ENCODE peak calls at places on chromosomes 4 and X, in four cellular contexts. One of them, this sample, is unnamed. For H3K4me1, the result is how much of the 10 kb centered on the place peaks cover.

GRCh38 chrX:94492541-94492940 is 818.5 kb downstream of the FAM133A start:
- DNase-seq in A549: no peak
- DNase-seq in ascending aorta: no peak
- DNase-seq in ovary: no peak
- DNase-seq in this sample: no peak

GRCh38 chr4:171521726-171522125 is 291.5 kb upstream of the GALNTL6 start:
- DNase-seq in ascending aorta: no peak
- DNase-seq in A549: no peak
- DNase-seq in ovary: no peak
- DNase-seq in this sample: no peak

GRCh38 chrX:147340947-147341346 is 526.4 kb upstream of the CXorf51A start:
- DNase-seq in ascending aorta: no peak
- DNase-seq in ovary: no peak
- DNase-seq in A549: no peak
- DNase-seq in this sample: no peak

GRCh38 chrX:94058728-94059382 is 384.8 kb downstream of the FAM133A start:
- DNase-seq in A549: no peak
- DNase-seq in ascending aorta: no peak
- DNase-seq in ovary: no peak
- DNase-seq in this sample: no peak

GRCh38 chrX:139213241-139213709 is 317.3 kb upstream of the F9 start:
- DNase-seq in ascending aorta: no peak
- DNase-seq in ovary: no peak
- DNase-seq in A549: no peak
- DNase-seq in this sample: no peak

GRCh38 chr4:3872834-3873313 is 106.7 kb downstream of the ADRA2C start:
- DNase-seq in A549: no peak
- DNase-seq in ascending aorta: no peak
- DNase-seq in ovary: no peak
- DNase-seq in this sample: no peak

GRCh38 chr4:39698424-39699009 is 581 bp downstream of the UBE2K start:
- DNase-seq in ovary: peak
- DNase-seq in ascending aorta: peak
- DNase-seq in A549: peak
- DNase-seq in this sample: peak

GRCh38 chr4:21948347-21949072 is at the start of gene KCNIP4:
- DNase-seq in ovary: peak
- DNase-seq in ascending aorta: no peak
- DNase-seq in A549: no peak
- DNase-seq in this sample: no peak

GRCh38 chrX:20320461-20321159 is 53.9 kb upstream of the RPS6KA3 start:
- DNase-seq in ascending aorta: no peak
- DNase-seq in ovary: no peak
- DNase-seq in A549: no peak
- DNase-seq in this sample: no peak

GRCh38 chrX:38860106-38861013 is 59.1 kb downstream of the MID1IP1 start:
- DNase-seq in ascending aorta: no peak
- DNase-seq in ovary: no peak
- DNase-seq in A549: no peak
- DNase-seq in this sample: no peak

GRCh38 chrX:101417981-101418841 is 10.2 kb downstream of the HNRNPH2 start:
- DNase-seq in ascending aorta: peak
- DNase-seq in A549: no peak
- DNase-seq in ovary: peak
- DNase-seq in this sample: peak

GRCh38 chr4:67106846-67107467 is 438.3 kb downstream of the CENPC start:
- DNase-seq in A549: no peak
- DNase-seq in ascending aorta: no peak
- DNase-seq in ovary: no peak
- DNase-seq in this sample: no peak

GRCh38 chrX:152895724-152896420 is 2.0 kb upstream of the ZNF185 start:
- DNase-seq in ascending aorta: no peak
- DNase-seq in A549: no peak
- DNase-seq in ovary: no peak
- DNase-seq in this sample: no peak

GRCh38 chrX:152892499-152892898 is 5.4 kb upstream of the ZNF185 start:
- DNase-seq in ovary: no peak
- DNase-seq in A549: no peak
- DNase-seq in ascending aorta: no peak
- DNase-seq in this sample: no peak

GRCh38 chrX:152895121-152895520 is 2.7 kb upstream of the ZNF185 start:
- DNase-seq in ascending aorta: no peak
- DNase-seq in ovary: no peak
- DNase-seq in A549: no peak
- DNase-seq in this sample: no peak

GRCh38 chrX:152892999-152893605 is 4.8 kb upstream of the ZNF185 start:
- DNase-seq in ascending aorta: no peak
- DNase-seq in ovary: peak
- DNase-seq in A549: no peak
- DNase-seq in this sample: no peak

DNA sequence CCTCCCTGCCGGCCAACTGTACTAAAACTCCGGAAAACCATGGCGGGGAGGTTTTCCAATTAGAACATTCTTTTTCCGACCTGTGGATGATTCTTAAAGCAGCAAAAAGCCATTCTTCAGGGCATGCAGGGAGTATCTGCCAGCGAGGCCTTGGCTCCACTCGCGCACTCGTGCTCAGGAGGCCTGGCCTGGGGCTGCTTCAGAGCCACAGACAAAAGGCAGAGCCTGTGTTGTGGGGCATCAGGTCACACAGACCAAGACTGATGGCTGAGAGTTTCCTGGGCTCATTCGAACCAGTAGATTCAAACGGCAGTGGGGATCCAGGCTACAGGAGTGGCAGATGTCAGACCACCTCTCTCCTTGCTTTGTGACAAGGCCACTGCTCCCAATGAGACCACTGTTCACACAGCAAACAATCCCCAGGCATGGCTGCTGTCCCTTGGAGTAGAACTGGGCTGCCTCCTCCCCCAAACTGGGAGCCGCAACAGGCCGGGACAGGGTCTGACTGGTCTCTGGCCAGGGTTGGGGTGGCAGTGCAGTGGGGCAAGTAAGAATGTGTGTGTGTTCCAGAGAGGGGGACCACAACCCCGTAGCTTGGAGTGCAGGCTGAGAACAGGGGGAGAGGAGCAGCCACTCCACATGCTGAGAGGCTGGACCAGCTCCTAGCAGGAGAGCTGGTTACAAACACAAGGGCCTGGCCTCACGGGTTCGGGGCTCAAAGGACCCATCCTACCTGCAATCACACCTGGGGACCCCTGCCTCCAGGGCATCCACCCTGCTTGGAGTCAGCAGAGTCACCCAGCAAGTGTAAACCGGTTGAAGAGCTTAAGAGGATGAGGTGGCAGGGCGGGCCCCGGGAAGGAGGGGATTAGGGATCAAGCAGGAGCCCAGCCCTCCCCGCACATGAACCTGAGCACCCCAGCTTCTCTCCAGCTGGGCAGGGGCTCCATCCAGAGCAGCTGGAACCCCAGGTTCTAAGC is 3.9 kb upstream of the ZNF185 start:
- DNase-seq in ovary: peak
- DNase-seq in A549: no peak
- DNase-seq in ascending aorta: no peak
- DNase-seq in this sample: no peak
- H3K4me1 ChIP-seq in ovary: under half
- H3K4me1 ChIP-seq in A549: under half
- H3K4me1 ChIP-seq in ascending aorta: under half
- H3K4me1 ChIP-seq in this sample: under half

DNA sequence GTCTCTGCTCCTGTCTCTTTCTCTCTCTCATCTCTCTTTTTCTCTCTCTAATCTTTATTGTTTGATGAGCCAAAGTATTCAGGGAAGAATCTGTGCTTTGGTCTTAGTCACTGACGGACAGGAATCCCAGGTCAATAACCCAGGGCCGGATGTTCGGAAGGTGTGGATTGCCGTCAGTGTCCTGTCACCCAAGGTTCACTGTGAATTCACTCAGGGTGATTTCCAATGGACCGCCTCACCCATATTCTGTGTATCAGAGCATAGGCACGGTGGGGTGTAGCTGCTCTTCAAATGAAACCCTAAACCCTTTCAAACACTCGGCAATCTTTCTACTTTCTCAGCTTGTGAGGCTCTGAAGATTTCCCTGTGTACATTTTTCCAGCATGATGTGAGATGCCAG is 144.6 kb upstream of the GPC4 start:
- DNase-seq in ovary: no peak
- DNase-seq in A549: no peak
- DNase-seq in ascending aorta: no peak
- DNase-seq in this sample: no peak
- TF ChIP-seq CTCF in ovary: no peak
- TF ChIP-seq CTCF in A549: no peak
- TF ChIP-seq CTCF in ascending aorta: no peak
- TF ChIP-seq CTCF in this sample: no peak

GRCh38 chr4:121069419-121069818 is 2.9 kb downstream of the NDNF start:
- DNase-seq in A549: no peak
- DNase-seq in ovary: no peak
- DNase-seq in ascending aorta: no peak
- DNase-seq in this sample: no peak

GRCh38 chr4:121061215-121061614 is 11.1 kb downstream of the NDNF start:
- DNase-seq in ovary: peak
- DNase-seq in ascending aorta: no peak
- DNase-seq in A549: no peak
- DNase-seq in this sample: no peak

GRCh38 chr4:121062466-121062975 is 9.8 kb downstream of the NDNF start:
- DNase-seq in ascending aorta: no peak
- DNase-seq in ovary: no peak
- DNase-seq in A549: no peak
- DNase-seq in this sample: no peak

GRCh38 chr4:121061861-121062260 is 10.5 kb downstream of the NDNF start:
- DNase-seq in ascending aorta: no peak
- DNase-seq in A549: no peak
- DNase-seq in ovary: no peak
- DNase-seq in this sample: no peak

GRCh38 chr4:121064482-121064881 is 7.9 kb downstream of the NDNF start:
- DNase-seq in ovary: no peak
- DNase-seq in ascending aorta: no peak
- DNase-seq in A549: no peak
- DNase-seq in this sample: no peak
- H3K4me1 ChIP-seq in ovary: under half
- H3K4me1 ChIP-seq in ascending aorta: under half
- H3K4me1 ChIP-seq in A549: under half
- H3K4me1 ChIP-seq in this sample: under half

GRCh38 chr4:108890491-108890890 is 127.6 kb upstream of the ETNPPL start:
- DNase-seq in A549: no peak
- DNase-seq in ascending aorta: no peak
- DNase-seq in ovary: no peak
- DNase-seq in this sample: no peak
- TF ChIP-seq CTCF in A549: no peak
- TF ChIP-seq CTCF in ascending aorta: no peak
- TF ChIP-seq CTCF in ovary: no peak
- TF ChIP-seq CTCF in this sample: no peak

GRCh38 chr4:38122060-38122459 is 161.9 kb downstream of the PTTG2 start:
- DNase-seq in ascending aorta: no peak
- DNase-seq in ovary: no peak
- DNase-seq in A549: no peak
- DNase-seq in this sample: no peak

GRCh38 chr4:38123555-38123954 is 163.4 kb downstream of the PTTG2 start:
- DNase-seq in ascending aorta: no peak
- DNase-seq in ovary: no peak
- DNase-seq in A549: no peak
- DNase-seq in this sample: no peak

GRCh38 chr4:38117614-38118013 is 157.4 kb downstream of the PTTG2 start:
- DNase-seq in A549: no peak
- DNase-seq in ovary: no peak
- DNase-seq in ascending aorta: no peak
- DNase-seq in this sample: no peak

GRCh38 chr4:38115601-38116000 is 155.4 kb downstream of the PTTG2 start:
- DNase-seq in ascending aorta: no peak
- DNase-seq in ovary: no peak
- DNase-seq in A549: no peak
- DNase-seq in this sample: no peak

GRCh38 chr4:38119663-38120374 is 159.6 kb downstream of the PTTG2 start:
- DNase-seq in A549: no peak
- DNase-seq in ascending aorta: no peak
- DNase-seq in ovary: peak
- DNase-seq in this sample: no peak
- H3K4me1 ChIP-seq in A549: under half
- H3K4me1 ChIP-seq in ascending aorta: under half
- H3K4me1 ChIP-seq in ovary: under half
- H3K4me1 ChIP-seq in this sample: under half

GRCh38 chr4:84965558-84966381 is 720 bp downstream of the WDFY3 start:
- DNase-seq in A549: peak
- DNase-seq in ovary: peak
- DNase-seq in ascending aorta: peak
- DNase-seq in this sample: peak
- TF ChIP-seq CTCF in A549: no peak
- TF ChIP-seq CTCF in ovary: peak
- TF ChIP-seq CTCF in ascending aorta: no peak
- TF ChIP-seq CTCF in this sample: no peak

DNA sequence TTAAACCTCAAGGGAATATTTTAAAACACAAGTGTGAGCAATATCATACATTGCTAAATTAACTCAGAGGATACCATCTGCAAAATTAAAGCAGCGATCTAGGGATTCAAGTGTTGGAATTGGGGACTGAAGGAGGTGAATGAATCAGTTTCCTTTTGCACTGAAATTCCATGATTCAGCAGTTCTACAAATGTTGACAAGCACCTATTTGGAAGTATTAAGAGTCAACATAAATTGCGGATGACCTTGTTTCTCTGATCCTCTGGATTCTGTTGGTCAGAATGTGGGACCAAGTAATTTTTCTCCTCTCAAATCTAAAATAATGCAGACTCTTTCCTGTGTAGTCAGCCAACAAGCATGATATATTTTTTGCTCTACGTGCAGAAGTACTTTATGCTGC is 78.8 kb downstream of the LDB2 start:
- DNase-seq in ovary: no peak
- DNase-seq in ascending aorta: no peak
- DNase-seq in A549: no peak
- DNase-seq in this sample: no peak
- H3K4me1 ChIP-seq in ovary: under half
- H3K4me1 ChIP-seq in ascending aorta: under half
- H3K4me1 ChIP-seq in A549: under half
- H3K4me1 ChIP-seq in this sample: under half

GRCh38 chr4:121998024-121998423 is 46.2 kb upstream of the TRPC3 start:
- DNase-seq in ovary: no peak
- DNase-seq in ascending aorta: no peak
- DNase-seq in A549: no peak
- DNase-seq in this sample: no peak
- TF ChIP-seq CTCF in ovary: no peak
- TF ChIP-seq CTCF in ascending aorta: no peak
- TF ChIP-seq CTCF in A549: no peak
- TF ChIP-seq CTCF in this sample: no peak

DNA sequence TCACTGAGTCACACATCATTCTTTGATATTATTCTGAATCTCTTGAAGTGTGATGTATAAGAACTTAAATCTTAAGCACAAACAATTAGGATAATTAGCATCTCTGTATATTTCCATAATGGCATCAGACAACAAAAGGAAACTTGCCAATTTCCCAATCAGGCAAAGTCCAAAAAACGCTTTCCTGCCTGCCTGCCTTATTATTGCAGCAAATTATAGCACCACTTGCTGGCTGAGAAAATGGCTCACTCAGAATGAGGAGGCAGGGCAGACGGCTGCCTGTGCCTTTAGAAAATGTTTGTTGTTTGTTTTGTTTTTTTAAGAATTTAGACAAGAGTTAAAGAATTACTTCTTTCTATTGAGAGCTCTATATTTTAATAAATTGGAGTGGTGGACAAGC is 27.7 kb upstream of the NR3C2 start:
- DNase-seq in A549: no peak
- DNase-seq in ascending aorta: no peak
- DNase-seq in ovary: no peak
- DNase-seq in this sample: no peak
- H3K4me1 ChIP-seq in A549: under half
- H3K4me1 ChIP-seq in ascending aorta: under half
- H3K4me1 ChIP-seq in ovary: under half
- H3K4me1 ChIP-seq in this sample: under half

This sample was measured in tibial artery.